ENCODE peak calls at places on chromosomes 16 and 17, in ten cellular contexts. I is NCI-H1105 treated with DMSO at 0.1 percent for 48 hours; O is fibroblast of mammary gland; Z is stimulated activated CD8-positive, alpha-beta memory T cell treated with anti-CD3 and anti-CD28 coated beads, Interleukin-12 subunit alpha, Interleukin-12 subunit beta, amount 100 ng/mL, for 1 hour; S is SHP77 treated with DMSO at 0.1 percent for 48 hours; B is WTC11; R is NT2/D1; N is Kasumi-1; T is non-pigmented ciliary epithelial cell; D is hypothalamus. H is an unnamed sample.

GRCh38 chr16:89565256-89565505 is 4.7 kb downstream of the RPL13 start:
- DNase-seq in S (no peak), I (no peak), Z (no peak), O (no peak), N (peak), D (no peak), T (no peak), B (peak), R (no peak), H (no peak)

GRCh38 chr16:72537684-72538083 is 365.7 kb upstream of the PMFBP1 start:
- DNase-seq in R (no peak), I (no peak), O (peak), Z (no peak), T (no peak), D (no peak), N (no peak), S (no peak), B (no peak), H (no peak)

GRCh38 chr17:6507535-6507934 is 48.8 kb downstream of the PITPNM3 start:
- DNase-seq in I (no peak), S (no peak), Z (no peak), O (peak), D (no peak), B (no peak), N (no peak), T (peak), R (no peak), H (no peak)

GRCh38 chr17:61723914-61724313 is 132.9 kb upstream of the NACA2 start:
- DNase-seq in Z (no peak), T (no peak), S (no peak), R (no peak), N (no peak), B (no peak), I (no peak), O (no peak), D (no peak), H (no peak)

GRCh38 chr17:1031711-1032110 is 34.8 kb downstream of the TIMM22 start:
- DNase-seq in R (peak), B (peak), I (no peak), D (peak), Z (no peak), N (no peak), T (no peak), O (peak), S (no peak), H (no peak)

GRCh38 chr17:75625813-75626486 is 7.3 kb upstream of the SMIM5 start:
- DNase-seq in B (peak), T (no peak), S (no peak), R (no peak), N (peak), D (no peak), O (peak), I (no peak), Z (no peak), H (peak)

GRCh38 chr17:2158011-2158410 is 103.1 kb downstream of the HIC1 start:
- DNase-seq in D (no peak), R (no peak), I (no peak), S (no peak), N (peak), B (no peak), Z (no peak), T (no peak), O (peak), H (no peak)

GRCh38 chr17:8141046-8141445 is 11.2 kb downstream of the PER1 start:
- DNase-seq in S (no peak), T (no peak), I (no peak), Z (no peak), D (no peak), N (no peak), O (no peak), R (no peak), B (no peak), H (no peak)

H was measured in midbrain.